ENCODE peak calls at places on chromosomes 6 and 20, in seven cellular contexts. Y is neuronal stem cell, N is IMR-90, B is mesenchymal stem cell, V is H1, T is mesendoderm, R is trophoblast cell. L is an unnamed sample.

GRCh38 chr6:14273196-14273595 is 155.6 kb downstream of the CD83 start:
- DNase-seq in R (no peak), V (peak; percentile 63), T (no peak), B (no peak), Y (no peak), N (no peak), L (peak; percentile 73)

GRCh38 chr6:29826271-29826670 is 1.4 kb upstream of the HLA-G start:
- DNase-seq in T (no peak), Y (no peak), R (peak; percentile 85), B (no peak), V (no peak), N (no peak), L (no peak)

GRCh38 chr20:23655551-23656211 is 17.9 kb upstream of the CST3 start:
- DNase-seq in R (peak; percentile 25), V (peak; percentile 50), B (no peak), T (no peak), N (no peak), Y (no peak), L (no peak)

GRCh38 chr20:50558483-50558925 is 48.3 kb downstream of the PTPN1 start:
- DNase-seq in N (peak; percentile 87), Y (no peak), R (peak; percentile 74), T (peak; percentile 40), V (no peak), B (peak; percentile 94), L (no peak)

GRCh38 chr6:136315594-136315993 is 25.9 kb upstream of the BCLAF1 start:
- DNase-seq in T (no peak), Y (no peak), R (no peak), N (no peak), V (no peak), B (no peak), L (no peak)

GRCh38 chr20:47970282-47970903 is 185.1 kb upstream of the SULF2 start:
- DNase-seq in Y (no peak), R (no peak), B (no peak), V (no peak), N (no peak), T (no peak), L (no peak)

GRCh38 chr6:36666726-36667591 is 11.6 kb upstream of the CDKN1A start:
- DNase-seq in V (peak; percentile 60), Y (peak; percentile 54), T (peak; percentile 67), N (peak; percentile 96), B (peak; percentile 95), R (peak; percentile 72), L (peak; percentile 82)

GRCh38 chr20:34473262-34473883 is 42.8 kb upstream of the DYNLRB1 start:
- DNase-seq in N (peak; percentile 66), Y (peak; percentile 27), V (peak; percentile 67), T (peak; percentile 69), B (peak; percentile 38), R (peak; percentile 34), L (peak; percentile 56)

GRCh38 chr6:141077355-141078333 is 1055.1 kb upstream of the GJE1 start:
- DNase-seq in R (peak; percentile 4), B (peak; percentile 11), T (peak; percentile 81), Y (peak; percentile 6), V (peak; percentile 50), N (no peak), L (peak; percentile 74)

GRCh38 chr6:89487864-89488263 is 54.9 kb downstream of the ANKRD6 start:
- DNase-seq in R (no peak), T (no peak), V (no peak), B (no peak), N (no peak), Y (no peak), L (no peak)

GRCh38 chr6:34485321-34486060 is 19.6 kb downstream of the PACSIN1 start:
- DNase-seq in N (no peak), T (no peak), V (no peak), R (no peak), B (no peak), Y (no peak), L (no peak)

GRCh38 chr20:25397827-25398226 is 7.2 kb upstream of the ABHD12 start:
- DNase-seq in R (peak; percentile 80), V (no peak), B (peak; percentile 62), T (no peak), Y (no peak), N (peak; percentile 30), L (no peak)

GRCh38 chr6:3648724-3649123 is 102.8 kb downstream of the PXDC1 start:
- DNase-seq in R (no peak), Y (no peak), B (no peak), T (no peak), N (no peak), V (no peak), L (no peak)

GRCh38 chr6:137234505-137234863 is 15.3 kb upstream of the IFNGR1 start:
- DNase-seq in V (no peak), T (no peak), N (no peak), Y (no peak), B (no peak), R (peak; percentile 27), L (no peak)

GRCh38 chr6:68169922-68170321 is 465.2 kb upstream of the ADGRB3 start:
- DNase-seq in V (no peak), Y (no peak), N (no peak), T (no peak), B (no peak), R (no peak), L (no peak)

GRCh38 chr6:42507901-42508300 is 55.9 kb upstream of the UBR2 start:
- DNase-seq in V (no peak), B (peak; percentile 61), T (no peak), N (peak; percentile 10), Y (no peak), R (no peak), L (no peak)

GRCh38 chr6:3205913-3206312 is 21.5 kb downstream of the TUBB2B start:
- DNase-seq in T (no peak), Y (no peak), N (peak; percentile 95), B (peak; percentile 89), V (no peak), R (peak; percentile 99), L (no peak)

GRCh38 chr6:30689022-30689865 is 1.5 kb downstream of the NRM start:
- DNase-seq in R (no peak), Y (no peak), B (no peak), T (no peak), N (no peak), V (no peak), L (no peak)

GRCh38 chr6:87606199-87606598 is 16.3 kb downstream of the ORC3 start:
- DNase-seq in R (no peak), V (no peak), T (no peak), Y (no peak), B (no peak), N (no peak), L (no peak)

GRCh38 chr6:36329798-36330291 is 6.8 kb downstream of the BNIP5 start:
- DNase-seq in N (no peak), V (peak; percentile 58), R (no peak), B (no peak), Y (no peak), T (peak; percentile 66), L (peak; percentile 71)

GRCh38 chr6:41182069-41183034 is 18.6 kb downstream of the TREML2 start:
- DNase-seq in V (peak; percentile 53), B (peak; percentile 50), Y (peak; percentile 24), T (peak; percentile 83), R (peak; percentile 71), N (peak; percentile 55), L (peak; percentile 67)

GRCh38 chr6:155084431-155085123 is 89.5 kb downstream of the TIAM2 start:
- DNase-seq in Y (no peak), V (no peak), R (peak; percentile 56), B (no peak), N (peak; percentile 25), T (no peak), L (no peak)

GRCh38 chr6:34484899-34485298 is 19.0 kb downstream of the PACSIN1 start:
- DNase-seq in Y (no peak), R (no peak), N (no peak), V (no peak), B (no peak), T (peak; percentile 68), L (no peak)

GRCh38 chr20:39532205-39532604 is 570.1 kb downstream of the DHX35 start:
- DNase-seq in T (no peak), V (no peak), R (no peak), Y (no peak), N (no peak), B (no peak), L (no peak)

GRCh38 chr20:4604580-4604979 is 117.1 kb upstream of the PRND start:
- DNase-seq in Y (no peak), V (no peak), R (no peak), T (no peak), B (peak; percentile 25), N (no peak), L (no peak)

GRCh38 chr6:109182590-109182989 is 87.3 kb downstream of the CEP57L1 start:
- DNase-seq in T (no peak), V (no peak), Y (no peak), R (no peak), B (no peak), N (no peak), L (no peak)
- H3K4me2 ChIP-seq in T (no peak overlapping the region), V (no peak overlapping the region), Y (no peak overlapping the region), R (no peak overlapping the region), B (no peak overlapping the region), N (no peak overlapping the region), L (no peak overlapping the region)

GRCh38 chr20:63639093-63639860 is 12.4 kb upstream of the GMEB2 start:
- DNase-seq in Y (no peak), B (no peak), T (no peak), N (no peak), R (no peak), V (no peak), L (no peak)
- H4K8ac ChIP-seq in Y (no peak overlapping the region), B (no peak overlapping the region), T (no peak overlapping the region), N (no peak overlapping the region), R (no peak overlapping the region), V (no peak overlapping the region), L (no peak overlapping the region)

GRCh38 chr6:169072127-169073042 is 181.3 kb downstream of the THBS2 start:
- DNase-seq in N (no peak), V (no peak), Y (no peak), R (peak; percentile 38), B (no peak), T (no peak), L (no peak)

GRCh38 chr6:169071394-169071793 is 182.3 kb downstream of the THBS2 start:
- DNase-seq in R (no peak), V (no peak), Y (no peak), B (no peak), T (no peak), N (no peak), L (no peak)

GRCh38 chr6:169069361-169069760 is 184.3 kb downstream of the THBS2 start:
- DNase-seq in V (no peak), T (no peak), N (no peak), B (no peak), Y (no peak), R (no peak), L (no peak)

GRCh38 chr6:169073311-169073710 is 180.3 kb downstream of the THBS2 start:
- DNase-seq in N (peak; percentile 95), V (no peak), T (peak; percentile 58), R (peak; percentile 96), B (peak; percentile 40), Y (no peak), L (no peak)

GRCh38 chr6:169070506-169071176 is 183.0 kb downstream of the THBS2 start:
- DNase-seq in B (peak; percentile 89), R (peak; percentile 96), T (peak; percentile 22), Y (no peak), N (peak; percentile 100), V (no peak), L (no peak)
- H3K4me2 ChIP-seq in B (no peak overlapping the region), R (no peak overlapping the region), T (no peak overlapping the region), Y (no peak overlapping the region), N (peak overlapping the region; percentile 21), V (no peak overlapping the region), L (no peak overlapping the region)

DNA sequence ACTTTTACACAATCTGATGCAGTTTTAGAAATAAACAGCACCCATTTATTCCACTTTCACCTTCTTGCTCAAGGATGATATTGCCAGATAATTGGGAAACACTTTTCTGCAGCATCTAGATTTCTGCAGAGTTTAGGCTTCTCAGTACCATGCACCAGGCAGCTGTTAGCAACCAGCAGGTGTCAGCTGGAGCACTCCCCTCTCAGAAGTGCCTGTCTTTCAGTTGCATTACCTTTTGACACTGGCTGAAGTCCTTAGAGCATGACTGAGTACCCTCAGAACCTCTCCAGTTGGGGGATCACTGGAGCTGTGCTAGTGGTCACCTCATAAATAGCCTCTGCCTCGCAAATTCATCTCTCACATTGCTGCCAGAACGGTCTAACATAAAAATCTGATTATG is 91.2 kb downstream of the DNAH8 start:
- DNase-seq in B (no peak), V (no peak), N (no peak), T (no peak), Y (no peak), R (no peak), L (no peak)
- H4K8ac ChIP-seq in B (no peak overlapping the region), V (no peak overlapping the region), N (no peak overlapping the region), T (no peak overlapping the region), Y (no peak overlapping the region), R (no peak overlapping the region), L (no peak overlapping the region)